ENCODE peak calls at places on chromosomes 6 and 20, in five cellular contexts. Q, Z, E, O and I are unnamed samples.

GRCh38 chr6:34358389-34358906 is 34.0 kb downstream of the NUDT3 start:
- DNase-seq in E (no peak), O (no peak), Q (no peak), Z (no peak), I (peak)

GRCh38 chr6:161023316-161023715 is 31.7 kb downstream of the MAP3K4 start:
- DNase-seq in E (no peak), Q (no peak), Z (no peak), O (no peak), I (no peak)

GRCh38 chr6:125193208-125193607 is 39.6 kb downstream of the TPD52L1 start:
- DNase-seq in O (no peak), E (no peak), Z (no peak), Q (no peak), I (no peak)

GRCh38 chr6:25124216-25124615 is 155.0 kb upstream of the CARMIL1 start:
- DNase-seq in E (no peak), O (no peak), Q (no peak), Z (no peak), I (no peak)

GRCh38 chr6:37525460-37526357 is 26.0 kb upstream of the CCDC167 start:
- DNase-seq in Z (no peak), Q (no peak), O (no peak), E (peak), I (no peak)

GRCh38 chr20:36465109-36466080 is 75.9 kb upstream of the MYL9 start:
- DNase-seq in O (peak), Z (peak), E (peak), Q (no peak), I (peak)

GRCh38 chr6:153103256-153103655 is 27.8 kb downstream of the RGS17 start:
- DNase-seq in Q (no peak), Z (no peak), E (no peak), O (no peak), I (no peak)

GRCh38 chr6:158061361-158061708 is 79.7 kb downstream of the SYNJ2 start:
- DNase-seq in O (no peak), Z (no peak), E (no peak), Q (no peak), I (no peak)

GRCh38 chr6:42260972-42261371 is 43.3 kb upstream of the MRPS10 start:
- DNase-seq in Z (peak), E (peak), Q (peak), O (no peak), I (no peak)

GRCh38 chr6:106509420-106510089 is 119.7 kb downstream of the RTN4IP1 start:
- DNase-seq in E (peak), Z (no peak), Q (peak), O (no peak), I (no peak)

GRCh38 chr6:132758689-132759088 is 985 bp upstream of the VNN2 start:
- DNase-seq in Q (no peak), E (no peak), O (no peak), Z (no peak), I (no peak)

GRCh38 chr20:20362774-20363435 is 5.0 kb upstream of the INSM1 start:
- DNase-seq in O (no peak), Z (no peak), E (peak), Q (no peak), I (no peak)

GRCh38 chr20:20365593-20365992 is 2.3 kb upstream of the INSM1 start:
- DNase-seq in Q (no peak), O (no peak), E (no peak), Z (no peak), I (no peak)

GRCh38 chr20:20364747-20365558 is 3.0 kb upstream of the INSM1 start:
- DNase-seq in O (no peak), E (peak), Z (no peak), Q (no peak), I (no peak)

GRCh38 chr20:20363449-20364015 is 4.4 kb upstream of the INSM1 start:
- DNase-seq in E (peak), Q (no peak), Z (no peak), O (no peak), I (no peak)

DNA sequence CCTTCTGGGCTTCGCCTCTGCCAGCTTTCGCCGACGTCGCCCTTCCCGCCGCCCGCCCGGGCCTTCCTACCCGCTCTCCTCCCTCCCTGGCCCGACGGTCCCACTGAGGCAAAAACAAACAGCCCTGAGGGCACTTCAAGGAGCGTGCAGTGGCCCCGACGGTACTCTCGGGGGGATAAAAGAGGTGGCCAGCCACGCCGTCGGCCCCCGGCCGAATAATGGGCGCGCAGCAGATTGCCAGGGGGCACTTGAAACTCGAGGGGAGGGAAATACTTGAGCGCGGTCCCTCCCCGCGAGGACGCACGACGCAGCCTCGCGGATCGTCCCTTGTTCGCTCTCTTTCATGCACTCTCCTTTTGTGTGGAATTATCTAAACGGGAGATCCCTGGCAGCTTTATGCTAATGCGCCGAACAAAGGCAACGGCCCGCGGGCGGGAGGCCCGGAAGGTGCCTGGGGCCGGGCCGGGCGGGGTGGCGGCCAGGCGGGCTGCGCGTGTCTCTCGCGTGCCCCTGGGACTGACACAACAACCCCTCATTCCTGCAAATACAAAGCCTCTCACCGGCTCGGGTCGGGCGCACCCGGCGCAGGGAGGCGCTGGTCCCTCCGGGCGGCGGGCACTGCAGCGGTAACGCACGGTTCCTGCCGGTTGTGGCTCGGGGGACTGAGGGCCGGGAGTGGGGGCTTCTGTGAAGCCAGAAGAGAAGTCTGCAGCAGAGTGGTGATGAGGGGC is 3.7 kb upstream of the INSM1 start:
- DNase-seq in Z (no peak), O (no peak), E (peak), Q (no peak), I (no peak)
- TF ChIP-seq CTCF in Z (no peak), O (no peak), E (no peak), Q (no peak), I (no peak)

GRCh38 chr20:34268851-34269668 is 27.8 kb downstream of the ASIP start:
- DNase-seq in Z (peak), E (peak), O (no peak), Q (peak), I (no peak)
- H3K4me3 ChIP-seq in Z (peak), E (no peak), O (peak), Q (peak), I (peak)

GRCh38 chr20:43191946-43192847 is 2.5 kb upstream of the PTPRT start:
- DNase-seq in Q (no peak), E (peak), O (no peak), Z (no peak), I (no peak)
- TF ChIP-seq CTCF in Q (no peak), E (peak), O (peak), Z (peak), I (peak)

DNA sequence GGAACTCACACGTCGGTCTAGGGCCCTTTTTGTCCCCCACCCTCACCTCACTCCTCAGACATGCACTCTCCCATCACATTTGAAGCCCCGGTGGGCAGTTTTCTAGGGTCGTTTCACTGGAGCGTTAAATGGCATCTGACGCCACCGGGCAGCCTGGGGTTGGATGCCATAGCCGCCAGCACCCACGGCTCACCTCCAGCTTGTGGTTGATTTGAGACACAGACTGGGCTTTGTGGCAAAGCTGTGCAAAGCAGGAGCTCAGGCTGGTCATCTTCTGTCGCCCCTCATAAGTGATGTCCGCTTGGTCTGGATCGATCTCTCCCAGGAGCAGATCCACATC is 530 bp downstream of the GOPC start:
- DNase-seq in Q (no peak), E (no peak), Z (no peak), O (no peak), I (no peak)
- H3K4me3 ChIP-seq in Q (peak), E (peak), Z (peak), O (peak), I (peak)

DNA sequence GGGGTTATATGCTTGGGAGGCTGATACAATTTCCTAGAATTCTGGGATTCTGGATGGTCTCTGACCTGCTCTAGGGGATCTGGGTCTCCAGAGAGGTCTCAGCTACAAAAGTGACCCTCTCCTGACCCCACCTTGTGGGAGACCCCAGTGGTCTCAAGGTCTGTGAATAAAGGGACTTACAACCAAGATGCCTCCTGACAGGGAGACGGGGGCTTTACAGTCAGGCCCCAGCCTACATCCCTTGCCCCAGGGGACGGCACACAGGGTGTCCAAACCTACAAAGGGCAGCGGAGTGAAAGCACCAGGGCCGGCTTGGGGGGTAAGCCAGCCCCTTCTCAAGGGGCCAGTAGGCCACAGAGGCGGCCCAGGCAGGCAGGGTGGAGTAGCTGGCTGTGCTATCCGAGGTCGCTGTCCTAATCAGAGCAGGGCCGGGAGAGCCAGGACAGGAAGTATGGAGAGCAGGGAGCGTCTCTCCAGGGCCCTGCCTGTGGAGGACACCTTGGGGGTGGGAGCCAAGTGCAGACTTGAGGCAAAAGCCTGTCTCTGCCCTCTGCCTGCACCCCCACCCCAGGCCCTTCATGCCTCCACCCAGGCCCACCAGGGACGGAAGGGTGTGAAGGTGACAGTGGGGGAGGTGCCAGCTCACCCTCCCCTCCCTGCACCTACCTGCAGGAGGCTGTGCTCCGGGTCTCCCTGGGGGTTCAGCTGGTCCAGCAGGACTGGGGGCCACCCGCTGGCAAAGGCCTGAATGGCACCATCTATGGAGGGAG is 3.5 kb downstream of the GFRA4 start:
- DNase-seq in Q (no peak), Z (peak), O (no peak), E (no peak), I (no peak)
- TF ChIP-seq CTCF in Q (no peak), Z (no peak), O (no peak), E (peak), I (no peak)